ENCODE peak calls at places on chromosomes 16 and 17, in four cellular contexts. C, O, M and N are unnamed samples.

GRCh38 chr17:67518881-67519280 is 141.8 kb downstream of the PITPNC1 start:
- DNase-seq in C (no peak), O (no peak), M (no peak), N (no peak)

GRCh38 chr16:86836503-86837125 is 258.3 kb downstream of the FOXL1 start:
- DNase-seq in C (no peak), O (no peak), M (no peak), N (no peak)

GRCh38 chr17:56913000-56913866 is 616 bp downstream of the TRIM25 start:
- DNase-seq in C (no peak), O (peak), M (peak), N (no peak)

GRCh38 chr17:70168044-70168978 is 1.0 kb upstream of the KCNJ2 start:
- DNase-seq in C (peak), O (peak), M (peak), N (no peak)

GRCh38 chr16:14310519-14310991 is 239.4 kb downstream of the MRTFB start:
- DNase-seq in C (no peak), O (no peak), M (peak), N (no peak)

GRCh38 chr17:16491703-16492612 is at the start of gene LRRC75A:
- DNase-seq in C (peak), O (peak), M (peak), N (no peak)

GRCh38 chr17:27996157-27997043 is 46.1 kb upstream of the NLK start:
- DNase-seq in C (no peak), O (no peak), M (no peak), N (no peak)

GRCh38 chr17:8287651-8288335 is 677 bp upstream of the RANGRF start:
- DNase-seq in C (no peak), O (no peak), M (no peak), N (no peak)

GRCh38 chr17:35433075-35433894 is 985 bp upstream of the SLFN12 start:
- DNase-seq in C (no peak), O (peak), M (no peak), N (peak)

GRCh38 chr17:40598928-40599627 is 33.8 kb upstream of the CCR7 start:
- DNase-seq in C (no peak), O (no peak), M (no peak), N (no peak)

GRCh38 chr16:24801761-24802302 is 43.9 kb upstream of the SLC5A11 start:
- DNase-seq in C (no peak), O (no peak), M (no peak), N (no peak)